ENCODE peak calls at places on chromosomes 4 and X, in seven cellular contexts. One of them, this sample, is unnamed.

GRCh38 chr4:182286035-182286434 is 42.8 kb downstream of the TENM3 start:
- DNase-seq in NCI-H187 treated with DMSO at 0.1 percent for 48 hours: no peak
- DNase-seq in EL: peak
- DNase-seq in stimulated activated CD4-positive, alpha-beta T cell treated with anti-CD3 and anti-CD28 coated beads, Interleukin-12 subunit alpha, Interleukin-12 subunit beta, amount 100 ng/mL, for 4 hours: no peak
- DNase-seq in fibroblast of gingiva: no peak
- DNase-seq in endothelial cell: no peak
- DNase-seq in psoas muscle: no peak
- DNase-seq in this sample: no peak

GRCh38 chrX:102659790-102660757 is 8.8 kb downstream of the GPRASP1 start:
- DNase-seq in stimulated activated CD4-positive, alpha-beta T cell treated with anti-CD3 and anti-CD28 coated beads, Interleukin-12 subunit alpha, Interleukin-12 subunit beta, amount 100 ng/mL, for 4 hours: peak
- DNase-seq in psoas muscle: peak
- DNase-seq in fibroblast of gingiva: peak
- DNase-seq in NCI-H187 treated with DMSO at 0.1 percent for 48 hours: peak
- DNase-seq in endothelial cell: peak
- DNase-seq in EL: peak
- DNase-seq in this sample: peak

GRCh38 chr4:164731827-164732474 is 22.0 kb upstream of the SMIM31 start:
- DNase-seq in NCI-H187 treated with DMSO at 0.1 percent for 48 hours: no peak
- DNase-seq in stimulated activated CD4-positive, alpha-beta T cell treated with anti-CD3 and anti-CD28 coated beads, Interleukin-12 subunit alpha, Interleukin-12 subunit beta, amount 100 ng/mL, for 4 hours: peak
- DNase-seq in endothelial cell: peak
- DNase-seq in fibroblast of gingiva: peak
- DNase-seq in psoas muscle: no peak
- DNase-seq in EL: peak
- DNase-seq in this sample: peak

GRCh38 chr4:110480741-110481271 is 4.9 kb downstream of the ENPEP start:
- DNase-seq in fibroblast of gingiva: no peak
- DNase-seq in EL: no peak
- DNase-seq in psoas muscle: no peak
- DNase-seq in endothelial cell: no peak
- DNase-seq in stimulated activated CD4-positive, alpha-beta T cell treated with anti-CD3 and anti-CD28 coated beads, Interleukin-12 subunit alpha, Interleukin-12 subunit beta, amount 100 ng/mL, for 4 hours: no peak
- DNase-seq in NCI-H187 treated with DMSO at 0.1 percent for 48 hours: no peak
- DNase-seq in this sample: no peak

GRCh38 chr4:165944900-165945299 is 71.9 kb downstream of the TLL1 start:
- DNase-seq in stimulated activated CD4-positive, alpha-beta T cell treated with anti-CD3 and anti-CD28 coated beads, Interleukin-12 subunit alpha, Interleukin-12 subunit beta, amount 100 ng/mL, for 4 hours: no peak
- DNase-seq in psoas muscle: no peak
- DNase-seq in EL: no peak
- DNase-seq in NCI-H187 treated with DMSO at 0.1 percent for 48 hours: no peak
- DNase-seq in endothelial cell: no peak
- DNase-seq in fibroblast of gingiva: no peak
- DNase-seq in this sample: no peak

GRCh38 chr4:126938023-126938422 is 694.7 kb upstream of the INTU start:
- DNase-seq in NCI-H187 treated with DMSO at 0.1 percent for 48 hours: no peak
- DNase-seq in fibroblast of gingiva: peak
- DNase-seq in EL: no peak
- DNase-seq in stimulated activated CD4-positive, alpha-beta T cell treated with anti-CD3 and anti-CD28 coated beads, Interleukin-12 subunit alpha, Interleukin-12 subunit beta, amount 100 ng/mL, for 4 hours: no peak
- DNase-seq in endothelial cell: no peak
- DNase-seq in psoas muscle: no peak
- DNase-seq in this sample: no peak

GRCh38 chr4:113825272-113825671 is 63.7 kb upstream of the CAMK2D start:
- DNase-seq in endothelial cell: no peak
- DNase-seq in NCI-H187 treated with DMSO at 0.1 percent for 48 hours: no peak
- DNase-seq in fibroblast of gingiva: no peak
- DNase-seq in psoas muscle: no peak
- DNase-seq in EL: no peak
- DNase-seq in stimulated activated CD4-positive, alpha-beta T cell treated with anti-CD3 and anti-CD28 coated beads, Interleukin-12 subunit alpha, Interleukin-12 subunit beta, amount 100 ng/mL, for 4 hours: peak
- DNase-seq in this sample: peak

GRCh38 chr4:149723065-149723464 is 92.6 kb downstream of the IQCM start:
- DNase-seq in EL: no peak
- DNase-seq in endothelial cell: no peak
- DNase-seq in stimulated activated CD4-positive, alpha-beta T cell treated with anti-CD3 and anti-CD28 coated beads, Interleukin-12 subunit alpha, Interleukin-12 subunit beta, amount 100 ng/mL, for 4 hours: no peak
- DNase-seq in fibroblast of gingiva: no peak
- DNase-seq in psoas muscle: no peak
- DNase-seq in NCI-H187 treated with DMSO at 0.1 percent for 48 hours: no peak
- DNase-seq in this sample: peak

GRCh38 chrX:10467793-10468192 is 152.6 kb downstream of the MID1 start:
- DNase-seq in NCI-H187 treated with DMSO at 0.1 percent for 48 hours: no peak
- DNase-seq in EL: peak
- DNase-seq in psoas muscle: no peak
- DNase-seq in fibroblast of gingiva: peak
- DNase-seq in endothelial cell: no peak
- DNase-seq in stimulated activated CD4-positive, alpha-beta T cell treated with anti-CD3 and anti-CD28 coated beads, Interleukin-12 subunit alpha, Interleukin-12 subunit beta, amount 100 ng/mL, for 4 hours: no peak
- DNase-seq in this sample: peak

GRCh38 chr4:109009909-109010308 is 247.1 kb upstream of the ETNPPL start:
- DNase-seq in stimulated activated CD4-positive, alpha-beta T cell treated with anti-CD3 and anti-CD28 coated beads, Interleukin-12 subunit alpha, Interleukin-12 subunit beta, amount 100 ng/mL, for 4 hours: no peak
- DNase-seq in psoas muscle: no peak
- DNase-seq in EL: peak
- DNase-seq in endothelial cell: no peak
- DNase-seq in fibroblast of gingiva: peak
- DNase-seq in NCI-H187 treated with DMSO at 0.1 percent for 48 hours: no peak
- DNase-seq in this sample: no peak

GRCh38 chrX:124488412-124489161 is 142.2 kb downstream of the SH2D1A start:
- DNase-seq in EL: no peak
- DNase-seq in endothelial cell: no peak
- DNase-seq in psoas muscle: no peak
- DNase-seq in fibroblast of gingiva: no peak
- DNase-seq in stimulated activated CD4-positive, alpha-beta T cell treated with anti-CD3 and anti-CD28 coated beads, Interleukin-12 subunit alpha, Interleukin-12 subunit beta, amount 100 ng/mL, for 4 hours: no peak
- DNase-seq in NCI-H187 treated with DMSO at 0.1 percent for 48 hours: no peak
- DNase-seq in this sample: no peak

GRCh38 chr4:183240581-183241321 is 79.3 kb downstream of the CLDN22 start:
- DNase-seq in psoas muscle: no peak
- DNase-seq in fibroblast of gingiva: no peak
- DNase-seq in NCI-H187 treated with DMSO at 0.1 percent for 48 hours: no peak
- DNase-seq in EL: no peak
- DNase-seq in endothelial cell: no peak
- DNase-seq in stimulated activated CD4-positive, alpha-beta T cell treated with anti-CD3 and anti-CD28 coated beads, Interleukin-12 subunit alpha, Interleukin-12 subunit beta, amount 100 ng/mL, for 4 hours: no peak
- DNase-seq in this sample: no peak

GRCh38 chr4:78057135-78057599 is at the start of gene FRAS1:
- DNase-seq in stimulated activated CD4-positive, alpha-beta T cell treated with anti-CD3 and anti-CD28 coated beads, Interleukin-12 subunit alpha, Interleukin-12 subunit beta, amount 100 ng/mL, for 4 hours: peak
- DNase-seq in psoas muscle: peak
- DNase-seq in NCI-H187 treated with DMSO at 0.1 percent for 48 hours: no peak
- DNase-seq in endothelial cell: peak
- DNase-seq in fibroblast of gingiva: peak
- DNase-seq in EL: peak
- DNase-seq in this sample: no peak

GRCh38 chrX:70049925-70050324 is at the start of gene AWAT2:
- DNase-seq in stimulated activated CD4-positive, alpha-beta T cell treated with anti-CD3 and anti-CD28 coated beads, Interleukin-12 subunit alpha, Interleukin-12 subunit beta, amount 100 ng/mL, for 4 hours: no peak
- DNase-seq in fibroblast of gingiva: no peak
- DNase-seq in NCI-H187 treated with DMSO at 0.1 percent for 48 hours: no peak
- DNase-seq in psoas muscle: no peak
- DNase-seq in endothelial cell: no peak
- DNase-seq in EL: no peak
- DNase-seq in this sample: no peak

GRCh38 chr4:7389101-7389701 is 45.5 kb downstream of the PSAPL1 start:
- DNase-seq in NCI-H187 treated with DMSO at 0.1 percent for 48 hours: no peak
- DNase-seq in fibroblast of gingiva: no peak
- DNase-seq in EL: no peak
- DNase-seq in endothelial cell: no peak
- DNase-seq in stimulated activated CD4-positive, alpha-beta T cell treated with anti-CD3 and anti-CD28 coated beads, Interleukin-12 subunit alpha, Interleukin-12 subunit beta, amount 100 ng/mL, for 4 hours: no peak
- DNase-seq in psoas muscle: no peak
- DNase-seq in this sample: no peak

GRCh38 chr4:117893207-117893606 is 141.1 kb upstream of the NDST3 start:
- DNase-seq in fibroblast of gingiva: no peak
- DNase-seq in EL: no peak
- DNase-seq in endothelial cell: no peak
- DNase-seq in psoas muscle: no peak
- DNase-seq in NCI-H187 treated with DMSO at 0.1 percent for 48 hours: no peak
- DNase-seq in stimulated activated CD4-positive, alpha-beta T cell treated with anti-CD3 and anti-CD28 coated beads, Interleukin-12 subunit alpha, Interleukin-12 subunit beta, amount 100 ng/mL, for 4 hours: no peak
- DNase-seq in this sample: no peak

GRCh38 chr4:125313497-125313896 is 1.3 kb upstream of the FAT4 start:
- DNase-seq in fibroblast of gingiva: peak
- DNase-seq in stimulated activated CD4-positive, alpha-beta T cell treated with anti-CD3 and anti-CD28 coated beads, Interleukin-12 subunit alpha, Interleukin-12 subunit beta, amount 100 ng/mL, for 4 hours: no peak
- DNase-seq in EL: peak
- DNase-seq in NCI-H187 treated with DMSO at 0.1 percent for 48 hours: no peak
- DNase-seq in psoas muscle: no peak
- DNase-seq in endothelial cell: peak
- DNase-seq in this sample: peak

GRCh38 chrX:46959101-46959500 is 46.9 kb downstream of the JADE3 start:
- DNase-seq in EL: no peak
- DNase-seq in stimulated activated CD4-positive, alpha-beta T cell treated with anti-CD3 and anti-CD28 coated beads, Interleukin-12 subunit alpha, Interleukin-12 subunit beta, amount 100 ng/mL, for 4 hours: no peak
- DNase-seq in psoas muscle: no peak
- DNase-seq in NCI-H187 treated with DMSO at 0.1 percent for 48 hours: no peak
- DNase-seq in fibroblast of gingiva: peak
- DNase-seq in endothelial cell: no peak
- DNase-seq in this sample: no peak